ENCODE peak calls at places on chromosomes 4 and X, in ten cellular contexts. R, Z, X, W, U, I, G, Q, B and O are unnamed samples.

GRCh38 chrX:25337841-25338240 is 322.1 kb upstream of the ARX start:
- DNase-seq in I (no peak), W (no peak), U (no peak), Z (no peak), G (no peak), R (no peak), X (no peak), Q (no peak), B (no peak), O (no peak)

GRCh38 chrX:75781618-75782017 is 3.4 kb downstream of the MAGEE2 start:
- DNase-seq in Z (no peak), G (no peak), W (no peak), R (no peak), I (no peak), Q (no peak), B (no peak), X (no peak), U (no peak), O (peak; percentile 3)

GRCh38 chr4:2799444-2799911 is 6.6 kb downstream of the SH3BP2 start:
- DNase-seq in I (no peak), G (no peak), W (no peak), U (no peak), R (peak; percentile 72), Q (no peak), Z (no peak), B (no peak), X (peak; percentile 68), O (peak; percentile 64)

GRCh38 chr4:147370473-147370872 is 110.4 kb upstream of the EDNRA start:
- DNase-seq in Z (peak; percentile 58), U (peak; percentile 72), R (no peak), Q (no peak), X (no peak), W (no peak), I (peak; percentile 48), B (no peak), G (peak; percentile 88), O (no peak)

GRCh38 chrX:4570141-4570540 is 856.7 kb upstream of the PRKX start:
- DNase-seq in R (no peak), B (no peak), Z (no peak), Q (no peak), U (no peak), W (no peak), G (peak; percentile 6), I (no peak), X (no peak), O (no peak)

GRCh38 chr4:67393699-67394281 is 151.5 kb downstream of the CENPC start:
- DNase-seq in Q (peak; percentile 76), X (no peak), I (peak; percentile 56), U (peak; percentile 29), W (no peak), Z (peak; percentile 65), B (no peak), R (no peak), G (peak; percentile 1), O (no peak)

GRCh38 chrX:149151805-149152757 is 353.0 kb downstream of the IDS start:
- DNase-seq in R (no peak), B (no peak), U (peak; percentile 91), X (no peak), I (peak; percentile 89), Z (peak; percentile 85), W (peak; percentile 23), G (peak; percentile 91), Q (no peak), O (no peak)

GRCh38 chr4:5955201-5955821 is 62.4 kb upstream of the CRMP1 start:
- DNase-seq in X (no peak), Z (no peak), R (no peak), I (no peak), U (no peak), G (no peak), B (no peak), W (no peak), Q (no peak), O (no peak)

GRCh38 chrX:15301924-15302323 is 13.5 kb downstream of the ASB11 start:
- DNase-seq in U (no peak), I (peak; percentile 40), R (peak; percentile 74), X (peak; percentile 70), B (peak; percentile 61), G (peak; percentile 42), Z (peak; percentile 27), Q (no peak), W (no peak), O (no peak)

GRCh38 chr4:36343501-36343900 is 62.1 kb downstream of the DTHD1 start:
- DNase-seq in R (no peak), I (no peak), Z (no peak), W (no peak), Q (no peak), B (no peak), G (no peak), U (no peak), X (no peak), O (no peak)

GRCh38 chr4:102285831-102286230 is 59.5 kb downstream of the SLC39A8 start:
- DNase-seq in Q (no peak), U (no peak), W (no peak), X (no peak), G (peak; percentile 22), Z (peak; percentile 46), B (no peak), R (no peak), I (peak; percentile 67), O (no peak)

GRCh38 chrX:53086464-53086863 is 4.3 kb downstream of the TSPYL2 start:
- DNase-seq in R (peak; percentile 82), G (no peak), Z (peak; percentile 65), W (no peak), B (no peak), X (peak; percentile 86), I (peak; percentile 48), Q (no peak), U (no peak), O (no peak)

GRCh38 chrX:27336466-27337091 is 126.6 kb downstream of the PPP4R3C start:
- DNase-seq in R (peak; percentile 34), I (peak; percentile 4), B (no peak), U (peak; percentile 15), Z (peak; percentile 25), G (peak; percentile 16), W (no peak), X (no peak), Q (peak; percentile 47), O (peak; percentile 21)

GRCh38 chr4:42720514-42720913 is 63.6 kb upstream of the ATP8A1 start:
- DNase-seq in Q (no peak), Z (no peak), B (no peak), X (no peak), U (no peak), W (no peak), R (no peak), I (no peak), G (no peak), O (no peak)

GRCh38 chr4:58843456-58843855 is 1733.3 kb upstream of the IGFBP7 start:
- DNase-seq in U (no peak), W (no peak), Q (no peak), X (no peak), R (no peak), G (no peak), B (no peak), I (no peak), Z (no peak), O (no peak)

GRCh38 chr4:112361181-112361791 is 64.1 kb downstream of the ALPK1 start:
- DNase-seq in G (peak; percentile 57), R (no peak), W (peak; percentile 19), I (peak; percentile 4), B (no peak), X (no peak), Q (no peak), U (peak; percentile 54), Z (peak; percentile 83), O (no peak)

GRCh38 chr4:172515266-172515879 is 653.2 kb upstream of the GALNT7 start:
- DNase-seq in W (no peak), U (peak; percentile 78), R (no peak), B (no peak), X (no peak), G (no peak), I (no peak), Q (no peak), Z (peak; percentile 89), O (no peak)

GRCh38 chrX:68989865-68990606 is 161.2 kb downstream of the EFNB1 start:
- DNase-seq in I (peak; percentile 61), W (peak; percentile 10), Z (peak; percentile 70), B (no peak), Q (peak; percentile 81), G (no peak), R (no peak), U (peak; percentile 54), X (no peak), O (no peak)

GRCh38 chr4:47686294-47686872 is 151.5 kb downstream of the CORIN start:
- DNase-seq in U (peak; percentile 31), B (peak; percentile 45), I (peak; percentile 58), Z (peak; percentile 68), Q (peak; percentile 73), R (peak; percentile 48), X (no peak), G (peak; percentile 28), W (no peak), O (peak; percentile 70)

GRCh38 chrX:43853225-43853828 is 28.9 kb downstream of the MAOB start:
- DNase-seq in R (no peak), Z (no peak), Q (no peak), W (no peak), U (no peak), X (no peak), B (no peak), I (no peak), G (no peak), O (no peak)
- H3K4me3 ChIP-seq in R (no peak overlapping the region), Z (no peak overlapping the region), Q (no peak overlapping the region), W (no peak overlapping the region), U (no peak overlapping the region), X (no peak overlapping the region), B (no peak overlapping the region), I (no peak overlapping the region), G (no peak overlapping the region), O (no peak overlapping the region)

DNA sequence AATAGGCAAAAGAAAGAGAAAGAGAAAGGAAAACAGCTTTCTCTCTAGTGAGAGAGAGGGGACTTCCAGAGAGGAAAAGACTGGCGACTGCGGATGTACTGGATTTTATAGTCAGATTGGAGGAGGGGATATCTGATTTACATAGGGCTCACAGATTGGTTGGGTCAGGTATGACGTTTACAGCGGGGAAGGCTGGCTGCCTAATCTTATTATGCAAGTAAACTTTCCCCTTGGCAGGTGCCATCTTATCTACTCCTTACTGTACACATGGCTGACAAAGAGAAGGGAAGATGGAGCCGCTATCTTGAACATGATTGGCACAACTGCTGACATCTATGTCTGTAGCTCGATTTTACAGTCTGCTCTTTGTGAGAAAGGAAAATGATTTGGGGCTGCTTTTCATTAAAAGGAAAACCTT is 25.4 kb downstream of the RBPJ start:
- DNase-seq in I (peak; percentile 42), U (no peak), Z (peak; percentile 37), G (no peak), X (no peak), Q (no peak), R (no peak), B (no peak), W (no peak), O (no peak)
- H3K4me3 ChIP-seq in I (no peak overlapping the region), U (no peak overlapping the region), Z (no peak overlapping the region), G (no peak overlapping the region), X (no peak overlapping the region), Q (no peak overlapping the region), R (no peak overlapping the region), B (no peak overlapping the region), W (no peak overlapping the region), O (no peak overlapping the region)

GRCh38 chr4:7812191-7812860 is 127.3 kb downstream of the AFAP1 start:
- DNase-seq in Z (no peak), B (no peak), R (no peak), Q (no peak), X (no peak), W (no peak), I (no peak), G (no peak), U (no peak), O (no peak)
- H3K4me3 ChIP-seq in Z (no peak overlapping the region), B (no peak overlapping the region), R (no peak overlapping the region), Q (no peak overlapping the region), X (no peak overlapping the region), W (no peak overlapping the region), I (no peak overlapping the region), G (no peak overlapping the region), U (no peak overlapping the region), O (no peak overlapping the region)

GRCh38 chrX:17590892-17591740 is 146.2 kb upstream of the SCML1 start:
- DNase-seq in Q (peak; percentile 83), R (peak; percentile 48), B (peak; percentile 48), G (peak; percentile 64), W (peak; percentile 39), U (peak; percentile 66), X (peak; percentile 77), Z (peak; percentile 89), I (peak; percentile 80), O (peak; percentile 55)
- H3K4me3 ChIP-seq in Q (no peak overlapping the region), R (no peak overlapping the region), B (no peak overlapping the region), G (peak overlapping the region; percentile 28), W (no peak overlapping the region), U (peak overlapping the region; percentile 30), X (peak overlapping the region; percentile 32), Z (peak overlapping the region; percentile 14), I (peak overlapping the region; percentile 27), O (no peak overlapping the region)